ENCODE peak calls at places on chromosomes 11 and 22, in six cellular contexts. Z is stomach, K is cardiac fibroblast, H is colonic mucosa, Y is AG04449, T is kidney. S is an unnamed sample.

GRCh38 chr22:49367016-49367697 is 460.5 kb downstream of the BRD1 start:
- DNase-seq in Z (peak), K (peak), H (peak), Y (no peak), T (peak), S (no peak)

GRCh38 chr22:38842512-38843200 is 1.2 kb downstream of the NPTXR start:
- DNase-seq in Z (no peak), K (no peak), H (no peak), Y (no peak), T (no peak), S (no peak)

GRCh38 chr11:31830406-31830805 is 19.3 kb upstream of the PAX6 start:
- DNase-seq in Z (no peak), K (no peak), H (no peak), Y (no peak), T (no peak), S (no peak)

GRCh38 chr11:57496109-57496820 is 19.2 kb downstream of the SLC43A1 start:
- DNase-seq in Z (peak), K (no peak), H (no peak), Y (no peak), T (peak), S (no peak)

GRCh38 chr22:43854786-43855271 is 7.5 kb downstream of the SULT4A1 start:
- DNase-seq in Z (no peak), K (no peak), H (no peak), Y (no peak), T (peak), S (no peak)

GRCh38 chr11:73140213-73141030 is 1.7 kb downstream of the FCHSD2 start:
- DNase-seq in Z (peak), K (peak), H (peak), Y (no peak), T (peak), S (peak)

GRCh38 chr22:49046546-49047305 is 780.9 kb downstream of the BRD1 start:
- DNase-seq in Z (no peak), K (no peak), H (peak), Y (no peak), T (no peak), S (peak)

GRCh38 chr11:64591257-64592233 is 525 bp downstream of the SLC22A12 start:
- DNase-seq in Z (no peak), K (no peak), H (no peak), Y (no peak), T (peak), S (no peak)

GRCh38 chr22:37212174-37212906 is at the start of gene SSTR3:
- DNase-seq in Z (no peak), K (no peak), H (no peak), Y (no peak), T (peak), S (no peak)

GRCh38 chr11:118889796-118890195 is 6.1 kb downstream of the CXCR5 start:
- DNase-seq in Z (no peak), K (peak), H (no peak), Y (no peak), T (peak), S (peak)

GRCh38 chr11:121105063-121105480 is 4.0 kb downstream of the TECTA start:
- DNase-seq in Z (no peak), K (no peak), H (peak), Y (no peak), T (no peak), S (peak)

GRCh38 chr11:119589011-119589410 is 140.0 kb downstream of the NECTIN1 start:
- DNase-seq in Z (no peak), K (no peak), H (no peak), Y (no peak), T (no peak), S (no peak)

GRCh38 chr11:126408496-126408895 is 53.0 kb downstream of the ST3GAL4 start:
- DNase-seq in Z (no peak), K (no peak), H (no peak), Y (no peak), T (peak), S (no peak)
- TF ChIP-seq CTCF in Z (no peak), K (no peak), H (no peak), Y (no peak), T (no peak), S (no peak)

GRCh38 chr11:2687782-2688191 is 12.0 kb downstream of the KCNQ1OT1 start:
- DNase-seq in Z (no peak), K (no peak), H (no peak), Y (no peak), T (peak), S (no peak)

GRCh38 chr11:2685566-2686359 is 14.0 kb downstream of the KCNQ1OT1 start:
- DNase-seq in Z (no peak), K (no peak), H (no peak), Y (no peak), T (peak), S (no peak)

GRCh38 chr11:2685051-2685450 is 14.7 kb downstream of the KCNQ1OT1 start:
- DNase-seq in Z (no peak), K (no peak), H (no peak), Y (no peak), T (peak), S (no peak)

GRCh38 chr11:2687223-2687530 is 12.6 kb downstream of the KCNQ1OT1 start:
- DNase-seq in Z (no peak), K (no peak), H (no peak), Y (no peak), T (no peak), S (no peak)

GRCh38 chr11:2686360-2687222 is 13.2 kb downstream of the KCNQ1OT1 start:
- DNase-seq in Z (no peak), K (no peak), H (no peak), Y (no peak), T (peak), S (no peak)
- H3K4me3 ChIP-seq in Z (no peak), K (no peak), H (no peak), Y (no peak), T (no peak), S (no peak)

GRCh38 chr11:116422556-116422955 is 350.2 kb downstream of the BUD13 start:
- DNase-seq in Z (no peak), K (no peak), H (no peak), Y (no peak), T (no peak), S (no peak)

GRCh38 chr11:116424615-116425261 is 348.0 kb downstream of the BUD13 start:
- DNase-seq in Z (no peak), K (no peak), H (no peak), Y (no peak), T (no peak), S (no peak)

GRCh38 chr11:116421529-116422185 is 351.1 kb downstream of the BUD13 start:
- DNase-seq in Z (no peak), K (no peak), H (no peak), Y (no peak), T (no peak), S (no peak)

GRCh38 chr11:116420770-116421528 is 351.8 kb downstream of the BUD13 start:
- DNase-seq in Z (peak), K (no peak), H (no peak), Y (no peak), T (no peak), S (no peak)

GRCh38 chr11:116422976-116423375 is 349.8 kb downstream of the BUD13 start:
- DNase-seq in Z (no peak), K (no peak), H (no peak), Y (no peak), T (no peak), S (no peak)
- TF ChIP-seq CTCF in Z (no peak), K (no peak), H (no peak), Y (no peak), T (no peak), S (no peak)

GRCh38 chr11:111845256-111846028 is 25.9 kb downstream of the ALG9 start:
- DNase-seq in Z (no peak), K (no peak), H (no peak), Y (no peak), T (no peak), S (no peak)

GRCh38 chr11:111849631-111850030 is 21.8 kb downstream of the ALG9 start:
- DNase-seq in Z (no peak), K (no peak), H (no peak), Y (no peak), T (no peak), S (no peak)

GRCh38 chr11:111843659-111844058 is 27.7 kb downstream of the ALG9 start:
- DNase-seq in Z (no peak), K (no peak), H (no peak), Y (no peak), T (no peak), S (no peak)

GRCh38 chr11:111846640-111847039 is 24.7 kb downstream of the ALG9 start:
- DNase-seq in Z (no peak), K (peak), H (no peak), Y (no peak), T (no peak), S (no peak)

GRCh38 chr11:111846063-111846462 is 25.3 kb downstream of the ALG9 start:
- DNase-seq in Z (no peak), K (peak), H (no peak), Y (no peak), T (no peak), S (no peak)
- H3K4me3 ChIP-seq in Z (no peak), K (no peak), H (no peak), Y (no peak), T (no peak), S (no peak)

S was measured in heart right ventricle.